ENCODE peak calls at places on chromosomes 11 and 22, in five cellular contexts. N, A, S, J and Y are unnamed samples.

GRCh38 chr22:33315954-33316353 is 257.8 kb upstream of the SYN3 start:
- DNase-seq in N (no peak), A (no peak), S (no peak), J (no peak), Y (no peak)

GRCh38 chr11:77503006-77503405 is 29.1 kb upstream of the PAK1 start:
- DNase-seq in N (no peak), A (no peak), S (peak), J (no peak), Y (peak)

GRCh38 chr11:72244317-72245231 is 598 bp upstream of the PHOX2A start:
- DNase-seq in N (no peak), A (no peak), S (no peak), J (no peak), Y (no peak)

GRCh38 chr22:24807284-24807950 is 1.4 kb downstream of the SGSM1 start:
- DNase-seq in N (no peak), A (no peak), S (peak), J (no peak), Y (no peak)

GRCh38 chr11:125724125-125724524 is 22.0 kb upstream of the PATE1 start:
- DNase-seq in N (no peak), A (no peak), S (peak), J (no peak), Y (no peak)

GRCh38 chr11:75474240-75474639 is 41.2 kb upstream of the KLHL35 start:
- DNase-seq in N (no peak), A (no peak), S (no peak), J (no peak), Y (no peak)

GRCh38 chr11:23897453-23898289 is 599.2 kb upstream of the LUZP2 start:
- DNase-seq in N (no peak), A (no peak), S (peak), J (no peak), Y (peak)

GRCh38 chr11:74694536-74694935 is 36.7 kb downstream of the CHRDL2 start:
- DNase-seq in N (no peak), A (no peak), S (no peak), J (no peak), Y (no peak)

GRCh38 chr22:32448980-32449379 is 15.3 kb downstream of the BPIFC start:
- DNase-seq in N (peak), A (no peak), S (no peak), J (no peak), Y (no peak)

GRCh38 chr11:117851091-117851490 is 25.4 kb downstream of the FXYD6 start:
- DNase-seq in N (no peak), A (no peak), S (peak), J (no peak), Y (peak)

GRCh38 chr22:43013355-43014061 is 1.4 kb downstream of the PACSIN2 start:
- DNase-seq in N (no peak), A (no peak), S (peak), J (no peak), Y (no peak)

GRCh38 chr11:36431429-36432092 is 78.5 kb downstream of the TRAF6 start:
- DNase-seq in N (no peak), A (no peak), S (peak), J (peak), Y (peak)

GRCh38 chr11:69638941-69639681 is 1.8 kb upstream of the CCND1 start:
- DNase-seq in N (peak), A (no peak), S (peak), J (peak), Y (peak)

GRCh38 chr22:39264344-39265116 is 19.7 kb upstream of the PDGFB start:
- DNase-seq in N (no peak), A (no peak), S (no peak), J (no peak), Y (no peak)